ENCODE peak calls at places on chromosomes 12 and 14, in eight cellular contexts. Z is pancreas, F is SK-MEL-5, K is astrocyte of the spinal cord, O is GM20000, Y is sciatic nerve, S is NCI-H748 treated with DMSO at 0.1 percent for 48 hours, A is T-helper 9 cell. M is an unnamed sample.

GRCh38 chr12:47318963-47319362 is 239.2 kb upstream of the AMIGO2 start:
- DNase-seq in Y (no peak), O (no peak), S (no peak), Z (no peak), K (no peak), F (no peak), A (no peak), M (no peak)

GRCh38 chr12:62519043-62519442 is 52.4 kb downstream of the MON2 start:
- DNase-seq in F (no peak), Y (no peak), O (no peak), K (no peak), S (no peak), A (no peak), Z (no peak), M (no peak)

GRCh38 chr12:44314007-44314500 is 478.2 kb downstream of the TMEM117 start:
- DNase-seq in O (no peak), S (no peak), Z (no peak), A (no peak), Y (no peak), F (peak), K (no peak), M (no peak)

GRCh38 chr12:81170072-81170471 is 92.2 kb downstream of the ACSS3 start:
- DNase-seq in S (no peak), K (peak), Y (no peak), Z (no peak), F (no peak), O (no peak), A (no peak), M (no peak)

GRCh38 chr14:91377700-91378652 is 39.6 kb downstream of the CCDC88C start:
- DNase-seq in S (no peak), A (no peak), O (no peak), K (no peak), Z (no peak), Y (no peak), F (peak), M (no peak)

GRCh38 chr12:13073191-13073590 is 29.0 kb downstream of the FAM234B start:
- DNase-seq in F (no peak), S (no peak), O (no peak), Z (no peak), K (no peak), A (no peak), Y (no peak), M (no peak)

GRCh38 chr14:59067135-59067894 is 121.2 kb upstream of the DAAM1 start:
- DNase-seq in Z (no peak), K (no peak), A (no peak), F (no peak), S (no peak), O (no peak), Y (no peak), M (no peak)

GRCh38 chr12:44626883-44627282 is 249.2 kb downstream of the NELL2 start:
- DNase-seq in F (no peak), Y (no peak), S (no peak), A (no peak), Z (no peak), K (no peak), O (no peak), M (no peak)

GRCh38 chr14:101008196-101008595 is 104.7 kb upstream of the RTL1 start:
- DNase-seq in Y (peak), A (no peak), F (no peak), K (no peak), O (peak), S (no peak), Z (no peak), M (no peak)

GRCh38 chr14:21940887-21941855 is 267.6 kb upstream of the OR4E1 start:
- DNase-seq in S (no peak), F (peak), A (no peak), O (no peak), Y (no peak), K (peak), Z (no peak), M (peak)

GRCh38 chr14:88856786-88857366 is 32.4 kb downstream of the TTC8 start:
- DNase-seq in F (no peak), Y (no peak), S (no peak), A (no peak), O (no peak), K (peak), Z (no peak), M (no peak)

GRCh38 chr12:95412826-95413311 is 61.1 kb upstream of the METAP2 start:
- DNase-seq in S (no peak), A (no peak), O (no peak), F (peak), Z (no peak), Y (no peak), K (peak), M (peak)

GRCh38 chr12:100017056-100017455 is 32.3 kb upstream of the ANKS1B start:
- DNase-seq in S (no peak), A (no peak), O (no peak), K (no peak), Z (no peak), Y (no peak), F (no peak), M (no peak)

GRCh38 chr12:122753213-122753571 is 568 bp downstream of the DENR start:
- DNase-seq in Z (no peak), A (no peak), Y (no peak), F (no peak), S (no peak), O (peak), K (no peak), M (no peak)

GRCh38 chr14:40336846-40337245 is 904.6 kb upstream of the FBXO33 start:
- DNase-seq in K (no peak), Z (no peak), A (no peak), F (no peak), Y (no peak), O (no peak), S (no peak), M (no peak)

GRCh38 chr12:96255077-96255476 is 60.9 kb downstream of the ELK3 start:
- DNase-seq in A (no peak), Z (no peak), Y (no peak), K (peak), O (no peak), F (no peak), S (no peak), M (no peak)

M was measured in A673.